ENCODE peak calls at places on chromosome 2, in five cellular contexts. One of them, this sample, is unnamed.

GRCh38 chr2:160286541-160286940 is 86.5 kb upstream of the ITGB6 start:
- DNase-seq in endodermal cell: no peak
- DNase-seq in IMR-90: no peak
- DNase-seq in hepatocyte: no peak
- DNase-seq in iPS DF 6.9: no peak
- DNase-seq in this sample: no peak

GRCh38 chr2:238684362-238685326 is 163.2 kb upstream of the TWIST2 start:
- DNase-seq in IMR-90: peak; percentile 99
- DNase-seq in endodermal cell: no peak
- DNase-seq in iPS DF 6.9: no peak
- DNase-seq in hepatocyte: peak; percentile 79
- DNase-seq in this sample: no peak

GRCh38 chr2:10240911-10241610 is 61.6 kb upstream of the HPCAL1 start:
- DNase-seq in hepatocyte: no peak
- DNase-seq in endodermal cell: peak; percentile 46
- DNase-seq in iPS DF 6.9: no peak
- DNase-seq in IMR-90: no peak
- DNase-seq in this sample: no peak

GRCh38 chr2:175823291-175824073 is 178.6 kb downstream of the LNPK start:
- DNase-seq in endodermal cell: no peak
- DNase-seq in iPS DF 6.9: no peak
- DNase-seq in IMR-90: no peak
- DNase-seq in hepatocyte: no peak
- DNase-seq in this sample: no peak

GRCh38 chr2:135960598-135961551 is 24.6 kb downstream of the DARS1 start:
- DNase-seq in IMR-90: peak; percentile 80
- DNase-seq in iPS DF 6.9: peak; percentile 11
- DNase-seq in hepatocyte: peak; percentile 9
- DNase-seq in endodermal cell: no peak
- DNase-seq in this sample: no peak

GRCh38 chr2:235055891-235056516 is 104.2 kb downstream of the SH3BP4 start:
- DNase-seq in hepatocyte: peak; percentile 61
- DNase-seq in iPS DF 6.9: peak; percentile 31
- DNase-seq in IMR-90: no peak
- DNase-seq in endodermal cell: peak; percentile 78
- DNase-seq in this sample: peak; percentile 49

GRCh38 chr2:86000131-86000937 is 105.4 kb downstream of the POLR1A start:
- DNase-seq in IMR-90: no peak
- DNase-seq in hepatocyte: no peak
- DNase-seq in iPS DF 6.9: no peak
- DNase-seq in endodermal cell: no peak
- DNase-seq in this sample: no peak

GRCh38 chr2:167271941-167272340 is 383.7 kb downstream of the XIRP2 start:
- DNase-seq in IMR-90: no peak
- DNase-seq in hepatocyte: no peak
- DNase-seq in endodermal cell: no peak
- DNase-seq in iPS DF 6.9: no peak
- DNase-seq in this sample: no peak

GRCh38 chr2:86223682-86224560 is 24.7 kb downstream of the MRPL35 start:
- DNase-seq in endodermal cell: no peak
- DNase-seq in hepatocyte: no peak
- DNase-seq in iPS DF 6.9: no peak
- DNase-seq in IMR-90: peak; percentile 59
- DNase-seq in this sample: no peak

GRCh38 chr2:238108423-238109201 is 8.5 kb downstream of the ESPNL start:
- DNase-seq in iPS DF 6.9: no peak
- DNase-seq in hepatocyte: peak; percentile 3
- DNase-seq in IMR-90: no peak
- DNase-seq in endodermal cell: peak; percentile 79
- DNase-seq in this sample: peak; percentile 9

GRCh38 chr2:219037783-219038549 is 3.4 kb downstream of the CFAP65 start:
- DNase-seq in endodermal cell: no peak
- DNase-seq in IMR-90: no peak
- DNase-seq in hepatocyte: peak; percentile 49
- DNase-seq in iPS DF 6.9: no peak
- DNase-seq in this sample: no peak

GRCh38 chr2:228840743-228841114 is 430.4 kb downstream of the PID1 start:
- DNase-seq in IMR-90: no peak
- DNase-seq in iPS DF 6.9: no peak
- DNase-seq in endodermal cell: no peak
- DNase-seq in hepatocyte: no peak
- DNase-seq in this sample: no peak
- H3K27me3 ChIP-seq in IMR-90: no peaks in the 10 kb centered on the region
- H3K27me3 ChIP-seq in iPS DF 6.9: no peaks in the 10 kb centered on the region
- H3K27me3 ChIP-seq in endodermal cell: no peaks in the 10 kb centered on the region
- H3K27me3 ChIP-seq in hepatocyte: no peaks in the 10 kb centered on the region
- H3K27me3 ChIP-seq in this sample: no peaks in the 10 kb centered on the region

GRCh38 chr2:96524482-96525210 is 11.9 kb upstream of the ARID5A start:
- DNase-seq in hepatocyte: no peak
- DNase-seq in IMR-90: no peak
- DNase-seq in endodermal cell: peak; percentile 42
- DNase-seq in iPS DF 6.9: no peak
- DNase-seq in this sample: no peak

GRCh38 chr2:96526101-96526591 is 10.4 kb upstream of the ARID5A start:
- DNase-seq in endodermal cell: peak; percentile 41
- DNase-seq in hepatocyte: no peak
- DNase-seq in IMR-90: no peak
- DNase-seq in iPS DF 6.9: no peak
- DNase-seq in this sample: no peak

GRCh38 chr2:96522304-96523203 is 14.0 kb upstream of the ARID5A start:
- DNase-seq in iPS DF 6.9: no peak
- DNase-seq in IMR-90: no peak
- DNase-seq in endodermal cell: no peak
- DNase-seq in hepatocyte: no peak
- DNase-seq in this sample: no peak

GRCh38 chr2:96525211-96525507 is 11.4 kb upstream of the ARID5A start:
- DNase-seq in hepatocyte: no peak
- DNase-seq in iPS DF 6.9: no peak
- DNase-seq in IMR-90: no peak
- DNase-seq in endodermal cell: peak; percentile 35
- DNase-seq in this sample: no peak

GRCh38 chr2:96523659-96524481 is 12.7 kb upstream of the ARID5A start:
- DNase-seq in endodermal cell: peak; percentile 35
- DNase-seq in iPS DF 6.9: no peak
- DNase-seq in hepatocyte: no peak
- DNase-seq in IMR-90: peak; percentile 24
- DNase-seq in this sample: no peak
- H3K4me1 ChIP-seq in endodermal cell: no peaks in the 10 kb centered on the region
- H3K4me1 ChIP-seq in iPS DF 6.9: peaks cover 1% of the 10 kb centered on the region
- H3K4me1 ChIP-seq in hepatocyte: peaks cover 9% of the 10 kb centered on the region
- H3K4me1 ChIP-seq in IMR-90: peaks cover 9% of the 10 kb centered on the region
- H3K4me1 ChIP-seq in this sample: peaks cover 2% of the 10 kb centered on the region

GRCh38 chr2:118850901-118851268 is 3.4 kb upstream of the EN1 start:
- DNase-seq in IMR-90: no peak
- DNase-seq in hepatocyte: no peak
- DNase-seq in iPS DF 6.9: no peak
- DNase-seq in endodermal cell: no peak
- DNase-seq in this sample: no peak
- H3K27me3 ChIP-seq in IMR-90: peaks cover 90% of the 10 kb centered on the region
- H3K27me3 ChIP-seq in hepatocyte: peaks cover 95% of the 10 kb centered on the region
- H3K27me3 ChIP-seq in iPS DF 6.9: peaks cover 83% of the 10 kb centered on the region
- H3K27me3 ChIP-seq in endodermal cell: peaks cover 98% of the 10 kb centered on the region
- H3K27me3 ChIP-seq in this sample: peaks cover under 1% of the 10 kb centered on the region

GRCh38 chr2:181892795-181893435 is 1.4 kb downstream of the ITPRID2 start:
- DNase-seq in IMR-90: peak; percentile 58
- DNase-seq in iPS DF 6.9: no peak
- DNase-seq in hepatocyte: no peak
- DNase-seq in endodermal cell: no peak
- DNase-seq in this sample: no peak

GRCh38 chr2:181887056-181887455 is 4.5 kb upstream of the ITPRID2 start:
- DNase-seq in endodermal cell: no peak
- DNase-seq in IMR-90: no peak
- DNase-seq in iPS DF 6.9: no peak
- DNase-seq in hepatocyte: no peak
- DNase-seq in this sample: no peak

GRCh38 chr2:181891966-181892794 is 650 bp downstream of the ITPRID2 start:
- DNase-seq in iPS DF 6.9: no peak
- DNase-seq in hepatocyte: peak; percentile 74
- DNase-seq in endodermal cell: peak; percentile 91
- DNase-seq in IMR-90: peak; percentile 55
- DNase-seq in this sample: peak; percentile 51

GRCh38 chr2:181894381-181894780 is 2.9 kb downstream of the ITPRID2 start:
- DNase-seq in IMR-90: no peak
- DNase-seq in iPS DF 6.9: no peak
- DNase-seq in endodermal cell: no peak
- DNase-seq in hepatocyte: no peak
- DNase-seq in this sample: no peak

GRCh38 chr2:181891258-181891965 is at the start of gene ITPRID2:
- DNase-seq in hepatocyte: peak; percentile 96
- DNase-seq in endodermal cell: peak; percentile 90
- DNase-seq in IMR-90: peak; percentile 89
- DNase-seq in iPS DF 6.9: no peak
- DNase-seq in this sample: peak; percentile 89
- H3K4me1 ChIP-seq in hepatocyte: peaks cover 27% of the 10 kb centered on the region
- H3K4me1 ChIP-seq in endodermal cell: no peaks in the 10 kb centered on the region
- H3K4me1 ChIP-seq in IMR-90: peaks cover 3% of the 10 kb centered on the region
- H3K4me1 ChIP-seq in iPS DF 6.9: no peaks in the 10 kb centered on the region
- H3K4me1 ChIP-seq in this sample: peaks cover 31% of the 10 kb centered on the region